ENCODE peak calls at places on chromosomes 12 and 14, in four cellular contexts. One of them, this sample, is unnamed.

GRCh38 chr12:93767524-93767863 is 90.3 kb downstream of the CRADD start:
- DNase-seq in H1: no peak
- DNase-seq in K562: no peak
- DNase-seq in HCT116: no peak
- DNase-seq in this sample: no peak

GRCh38 chr14:84090837-84091236 is 1439.1 kb upstream of the FLRT2 start:
- DNase-seq in K562: no peak
- DNase-seq in HCT116: no peak
- DNase-seq in H1: no peak
- DNase-seq in this sample: no peak

GRCh38 chr12:119910586-119910985 is 33.5 kb upstream of the CIT start:
- DNase-seq in K562: peak; percentile 52
- DNase-seq in HCT116: no peak
- DNase-seq in H1: no peak
- DNase-seq in this sample: no peak

GRCh38 chr12:28569698-28570411 is 379.6 kb downstream of the CCDC91 start:
- DNase-seq in HCT116: no peak
- DNase-seq in H1: no peak
- DNase-seq in K562: no peak
- DNase-seq in this sample: no peak

GRCh38 chr12:75526655-75527511 is 15.5 kb upstream of the KRR1 start:
- DNase-seq in HCT116: peak; percentile 40
- DNase-seq in K562: peak; percentile 19
- DNase-seq in H1: no peak
- DNase-seq in this sample: peak; percentile 45

GRCh38 chr12:77032406-77032805 is 33.0 kb downstream of the E2F7 start:
- DNase-seq in H1: no peak
- DNase-seq in K562: no peak
- DNase-seq in HCT116: no peak
- DNase-seq in this sample: no peak

GRCh38 chr12:14930299-14930698 is 8.0 kb downstream of the ERP27 start:
- DNase-seq in H1: no peak
- DNase-seq in HCT116: no peak
- DNase-seq in K562: no peak
- DNase-seq in this sample: no peak

GRCh38 chr12:64673490-64674169 is 63.3 kb downstream of the RASSF3 start:
- DNase-seq in K562: no peak
- DNase-seq in HCT116: no peak
- DNase-seq in H1: no peak
- DNase-seq in this sample: peak; percentile 32

GRCh38 chr14:74584966-74585365 is 27.1 kb downstream of the LTBP2 start:
- DNase-seq in K562: no peak
- DNase-seq in H1: no peak
- DNase-seq in HCT116: no peak
- DNase-seq in this sample: no peak

GRCh38 chr14:103825103-103825502 is 22.3 kb downstream of the PPP1R13B start:
- DNase-seq in H1: no peak
- DNase-seq in K562: no peak
- DNase-seq in HCT116: no peak
- DNase-seq in this sample: peak; percentile 24

GRCh38 chr14:88613552-88614010 is 50.7 kb downstream of the ZC3H14 start:
- DNase-seq in H1: no peak
- DNase-seq in HCT116: no peak
- DNase-seq in K562: no peak
- DNase-seq in this sample: peak; percentile 86
- TF ChIP-seq FOSL1 in H1: no peak
- TF ChIP-seq FOSL1 in HCT116: no peak
- TF ChIP-seq FOSL1 in K562: no peak
- TF ChIP-seq FOSL1 in this sample: no peak

GRCh38 chr14:33733721-33734120 is 217.2 kb downstream of the EGLN3 start:
- DNase-seq in HCT116: no peak
- DNase-seq in K562: no peak
- DNase-seq in H1: no peak
- DNase-seq in this sample: no peak

GRCh38 chr14:33726685-33727084 is 224.2 kb downstream of the EGLN3 start:
- DNase-seq in H1: no peak
- DNase-seq in K562: no peak
- DNase-seq in HCT116: no peak
- DNase-seq in this sample: no peak

GRCh38 chr14:33733310-33733709 is 217.6 kb downstream of the EGLN3 start:
- DNase-seq in H1: no peak
- DNase-seq in HCT116: no peak
- DNase-seq in K562: no peak
- DNase-seq in this sample: no peak

GRCh38 chr14:33728010-33728498 is 222.8 kb downstream of the EGLN3 start:
- DNase-seq in H1: no peak
- DNase-seq in HCT116: no peak
- DNase-seq in K562: no peak
- DNase-seq in this sample: no peak

DNA sequence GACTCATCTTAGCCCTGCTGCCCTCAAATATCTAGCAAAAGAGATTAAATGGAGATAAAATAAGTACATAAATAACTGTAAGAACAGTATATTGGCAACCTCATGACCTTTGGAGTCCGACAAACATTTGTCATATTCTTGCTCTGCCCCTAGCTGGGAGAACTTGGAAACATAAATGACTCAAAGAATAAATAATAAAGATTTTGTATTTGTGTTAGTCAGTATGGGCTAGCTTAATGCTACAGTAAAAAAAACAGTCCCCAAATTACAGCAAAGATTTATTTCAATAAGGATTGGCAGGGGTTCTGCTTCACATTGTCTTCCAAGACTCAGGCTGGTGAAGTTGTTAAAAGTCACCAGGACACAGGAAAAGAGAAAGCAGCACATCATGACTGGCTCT is 220.7 kb downstream of the EGLN3 start:
- DNase-seq in HCT116: no peak
- DNase-seq in K562: no peak
- DNase-seq in H1: no peak
- DNase-seq in this sample: no peak
- TF ChIP-seq FOSL1 in HCT116: no peak
- TF ChIP-seq FOSL1 in K562: no peak
- TF ChIP-seq FOSL1 in H1: no peak
- TF ChIP-seq FOSL1 in this sample: no peak

DNA sequence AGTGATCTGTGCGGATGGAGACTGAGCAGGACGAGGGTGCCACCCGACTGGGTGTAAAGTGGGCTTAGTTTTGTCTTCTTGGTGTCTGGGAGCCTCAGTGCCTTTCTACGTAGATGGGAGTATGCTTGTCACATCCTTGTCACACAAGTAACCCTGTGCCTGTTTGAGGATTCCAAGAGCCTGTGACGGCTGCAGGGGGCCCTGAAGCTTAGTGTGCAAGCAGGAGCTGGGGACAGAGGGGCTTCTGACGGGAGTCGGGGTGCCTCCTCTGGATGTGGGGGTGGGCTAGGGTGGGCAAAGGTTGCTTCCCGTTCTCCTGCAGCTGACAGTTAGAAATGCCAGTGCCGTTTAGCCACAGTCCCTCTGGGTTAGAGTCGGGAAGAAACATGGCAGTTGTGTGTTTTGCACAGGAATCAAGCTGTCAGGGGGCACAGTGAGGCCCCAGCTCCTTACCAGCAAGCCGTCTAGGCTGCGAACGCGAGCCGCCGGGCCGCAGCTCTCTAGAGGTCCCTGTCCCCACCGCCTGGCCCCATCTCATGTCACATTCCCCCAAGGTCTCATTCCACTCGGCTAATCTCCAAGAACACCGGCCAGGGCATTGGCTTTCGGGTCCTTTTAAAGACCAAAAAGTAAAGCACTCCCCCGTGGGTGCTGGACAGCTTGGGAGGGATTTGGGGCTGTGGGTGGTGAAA is 7.0 kb downstream of the RTL1 start:
- DNase-seq in HCT116: no peak
- DNase-seq in H1: peak; percentile 43
- DNase-seq in K562: no peak
- DNase-seq in this sample: no peak
- TF ChIP-seq FOSL1 in HCT116: no peak
- TF ChIP-seq FOSL1 in H1: no peak
- TF ChIP-seq FOSL1 in K562: no peak
- TF ChIP-seq FOSL1 in this sample: no peak

GRCh38 chr12:3123729-3124128 is 46.5 kb downstream of the TSPAN9 start:
- DNase-seq in HCT116: no peak
- DNase-seq in K562: no peak
- DNase-seq in H1: no peak
- DNase-seq in this sample: no peak
- TF ChIP-seq FOSL1 in HCT116: no peak
- TF ChIP-seq FOSL1 in K562: no peak
- TF ChIP-seq FOSL1 in H1: no peak
- TF ChIP-seq FOSL1 in this sample: no peak

GRCh38 chr14:100788517-100789365 is 37.2 kb upstream of the MEG3 start:
- DNase-seq in HCT116: no peak
- DNase-seq in K562: peak; percentile 48
- DNase-seq in H1: no peak
- DNase-seq in this sample: peak; percentile 62
- TF ChIP-seq FOSL1 in HCT116: no peak
- TF ChIP-seq FOSL1 in K562: no peak
- TF ChIP-seq FOSL1 in H1: no peak
- TF ChIP-seq FOSL1 in this sample: no peak

This sample was measured in HepG2.